ENCODE peak calls at places on chromosomes 5 and 9, in four cellular contexts. O is glomerular endothelial cell, D is progenitor cell of endocrine pancreas, B is left cardiac atrium. R is an unnamed sample.

GRCh38 chr5:169610606-169611005 is 26.5 kb upstream of the DOCK2 start:
- DNase-seq in O (no peak), D (no peak), B (no peak), R (no peak)

GRCh38 chr5:169746147-169746694 is 109.1 kb downstream of the DOCK2 start:
- DNase-seq in O (no peak), D (no peak), B (no peak), R (no peak)

GRCh38 chr5:79853676-79854418 is 137.2 kb downstream of the MTX3 start:
- DNase-seq in O (no peak), D (no peak), B (no peak), R (no peak)

GRCh38 chr9:106613250-106613737 is 249.7 kb upstream of the ZNF462 start:
- DNase-seq in O (no peak), D (no peak), B (no peak), R (no peak)

GRCh38 chr9:86751207-86751606 is 196.1 kb downstream of the GAS1 start:
- DNase-seq in O (no peak), D (no peak), B (no peak), R (no peak)

GRCh38 chr5:353599-354580 is 32.4 kb downstream of the AHRR start:
- DNase-seq in O (no peak), D (no peak), B (no peak), R (no peak)

GRCh38 chr5:169050146-169050571 is 250.8 kb downstream of the SLIT3 start:
- DNase-seq in O (no peak), D (no peak), B (no peak), R (no peak)

GRCh38 chr5:75050415-75050814 is 1.9 kb downstream of the GCNT4 start:
- DNase-seq in O (no peak), D (no peak), B (no peak), R (no peak)

GRCh38 chr5:52738095-52738506 is 49.6 kb upstream of the ITGA1 start:
- DNase-seq in O (no peak), D (no peak), B (no peak), R (no peak)

GRCh38 chr5:127320032-127320945 is 29.7 kb downstream of the MEGF10 start:
- DNase-seq in O (no peak), D (no peak), B (no peak), R (no peak)

GRCh38 chr9:89478821-89479668 is 18.9 kb downstream of the SEMA4D start:
- DNase-seq in O (no peak), D (no peak), B (no peak), R (no peak)

GRCh38 chr9:1207681-1208080 is 157.5 kb downstream of the DMRT2 start:
- DNase-seq in O (no peak), D (no peak), B (no peak), R (no peak)

GRCh38 chr9:122372856-122373845 is 2.3 kb downstream of the PTGS1 start:
- DNase-seq in O (no peak), D (no peak), B (peak), R (no peak)

GRCh38 chr5:132046915-132047314 is 13.5 kb upstream of the IL3 start:
- DNase-seq in O (no peak), D (no peak), B (no peak), R (no peak)

GRCh38 chr5:151151793-151152192 is 5.8 kb downstream of the ANXA6 start:
- DNase-seq in O (no peak), D (no peak), B (no peak), R (no peak)

GRCh38 chr5:165066751-165067150 is 1561.3 kb downstream of the MAT2B start:
- DNase-seq in O (no peak), D (no peak), B (no peak), R (no peak)

GRCh38 chr5:56829137-56829536 is 13.8 kb downstream of the MAP3K1 start:
- DNase-seq in O (no peak), D (no peak), B (no peak), R (no peak)

GRCh38 chr9:121926417-121926816 is 166.7 kb downstream of the TTLL11 start:
- DNase-seq in O (no peak), D (no peak), B (no peak), R (no peak)

GRCh38 chr5:94618029-94618492 is 343 bp downstream of the KIAA0825 start:
- DNase-seq in O (no peak), D (no peak), B (peak), R (no peak)

R was measured in Panc1.